ENCODE peak calls at places on chromosomes 7 and 10, in eight cellular contexts. I is WERI-Rb-1, R is K562, H is IMR-90, Y is GM06990, A is tibial nerve, V is HCT116, O is heart right ventricle. D is an unnamed sample.

GRCh38 chr7:41624818-41625217 is 78.1 kb downstream of the INHBA start:
- DNase-seq in I (no peak), R (no peak), H (peak; percentile 69), Y (no peak), A (peak; percentile 20), V (no peak), O (no peak), D (no peak)

GRCh38 chr7:33671521-33672262 is 233.6 kb upstream of the BMPER start:
- DNase-seq in I (no peak), R (no peak), H (no peak), Y (no peak), A (no peak), V (no peak), O (no peak), D (no peak)

GRCh38 chr7:139853576-139854511 is 24.8 kb downstream of the TBXAS1 start:
- DNase-seq in I (peak; percentile 63), R (no peak), H (peak; percentile 83), Y (no peak), A (peak; percentile 88), V (no peak), O (no peak), D (no peak)

GRCh38 chr10:70418229-70418628 is 14.3 kb downstream of the EIF4EBP2 start:
- DNase-seq in I (no peak), R (no peak), H (peak; percentile 94), Y (no peak), A (no peak), V (no peak), O (no peak), D (no peak)

GRCh38 chr7:83130623-83131545 is 31.8 kb downstream of the PCLO start:
- DNase-seq in I (no peak), R (no peak), H (no peak), Y (no peak), A (no peak), V (no peak), O (no peak), D (no peak)

GRCh38 chr7:73342645-73343044 is 14.7 kb downstream of the FKBP6 start:
- DNase-seq in I (no peak), R (no peak), H (peak; percentile 69), Y (no peak), A (peak; percentile 43), V (peak; percentile 29), O (peak; percentile 16), D (peak; percentile 35)

GRCh38 chr10:43524434-43525247 is 49.8 kb downstream of the ZNF239 start:
- DNase-seq in I (no peak), R (no peak), H (no peak), Y (no peak), A (no peak), V (no peak), O (no peak), D (no peak)

GRCh38 chr7:2932761-2933251 is 88.7 kb upstream of the GNA12 start:
- DNase-seq in I (peak; percentile 42), R (no peak), H (no peak), Y (no peak), A (no peak), V (no peak), O (no peak), D (peak; percentile 34)

GRCh38 chr7:135238112-135238744 is 4.6 kb downstream of the STRA8 start:
- DNase-seq in I (no peak), R (peak; percentile 92), H (no peak), Y (no peak), A (no peak), V (peak; percentile 44), O (no peak), D (peak; percentile 39)

GRCh38 chr7:70893985-70894722 is 237.8 kb upstream of the GALNT17 start:
- DNase-seq in I (no peak), R (no peak), H (no peak), Y (no peak), A (no peak), V (no peak), O (no peak), D (no peak)

GRCh38 chr10:14834588-14834987 is 3.2 kb downstream of the CDNF start:
- DNase-seq in I (no peak), R (no peak), H (no peak), Y (no peak), A (no peak), V (no peak), O (no peak), D (no peak)

GRCh38 chr7:54858008-54858692 is 99.1 kb upstream of the SEC61G start:
- DNase-seq in I (no peak), R (no peak), H (no peak), Y (no peak), A (no peak), V (no peak), O (no peak), D (no peak)

GRCh38 chr10:27242951-27243551 is 2.5 kb upstream of the ACBD5 start:
- DNase-seq in I (peak; percentile 33), R (no peak), H (peak; percentile 82), Y (peak; percentile 69), A (peak; percentile 56), V (peak; percentile 65), O (peak; percentile 76), D (peak; percentile 60)

GRCh38 chr10:123571978-123572377 is 94.2 kb upstream of the GPR26 start:
- DNase-seq in I (no peak), R (no peak), H (no peak), Y (no peak), A (no peak), V (no peak), O (no peak), D (no peak)

GRCh38 chr10:117653170-117653515 is 110.6 kb downstream of the EMX2 start:
- DNase-seq in I (no peak), R (no peak), H (peak; percentile 60), Y (peak; percentile 64), A (no peak), V (peak; percentile 83), O (no peak), D (no peak)

GRCh38 chr10:93334181-93334580 is 148.0 kb downstream of the MYOF start:
- DNase-seq in I (no peak), R (no peak), H (no peak), Y (no peak), A (no peak), V (no peak), O (no peak), D (no peak)

GRCh38 chr10:93334901-93335312 is 147.2 kb downstream of the MYOF start:
- DNase-seq in I (no peak), R (no peak), H (peak; percentile 41), Y (no peak), A (no peak), V (peak; percentile 83), O (no peak), D (no peak)

GRCh38 chr10:93336678-93337077 is 145.5 kb downstream of the MYOF start:
- DNase-seq in I (no peak), R (no peak), H (no peak), Y (no peak), A (no peak), V (no peak), O (no peak), D (no peak)

GRCh38 chr10:93337309-93337721 is 144.8 kb downstream of the MYOF start:
- DNase-seq in I (no peak), R (no peak), H (no peak), Y (no peak), A (no peak), V (no peak), O (no peak), D (no peak)

DNA sequence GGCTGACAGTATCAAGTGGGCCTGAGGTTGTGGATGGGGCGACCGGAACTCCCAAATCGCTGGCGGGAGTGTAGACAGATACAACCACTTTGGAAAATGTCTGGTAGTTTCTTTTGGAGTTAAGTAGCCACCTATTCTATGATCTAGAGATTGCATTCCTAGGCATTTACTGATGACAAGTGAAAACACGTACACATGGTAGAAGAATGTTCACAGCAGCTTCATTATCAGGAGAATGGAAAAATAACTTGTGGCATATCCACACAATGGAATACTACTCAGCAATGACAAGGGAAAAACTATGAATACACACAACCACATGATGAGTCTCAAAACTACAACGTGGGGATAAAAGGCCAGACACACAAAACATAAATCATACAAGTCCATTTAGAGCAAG is 146.0 kb downstream of the MYOF start:
- DNase-seq in I (no peak), R (no peak), H (no peak), Y (no peak), A (no peak), V (no peak), O (no peak), D (no peak)
- H3K36me3 ChIP-seq in I (no peaks in the 10 kb centered on the region), R (no peaks in the 10 kb centered on the region), H (peaks cover 67% of the 10 kb centered on the region), Y (no peaks in the 10 kb centered on the region), A (no peaks in the 10 kb centered on the region), V (peaks cover 66% of the 10 kb centered on the region), O (peaks cover 5% of the 10 kb centered on the region), D (no peaks in the 10 kb centered on the region)

GRCh38 chr7:36084485-36085091 is 68.5 kb upstream of the EEPD1 start:
- DNase-seq in I (peak; percentile 81), R (peak; percentile 48), H (peak; percentile 41), Y (no peak), A (no peak), V (peak; percentile 52), O (peak; percentile 32), D (peak; percentile 68)

GRCh38 chr7:36082216-36082615 is 70.8 kb upstream of the EEPD1 start:
- DNase-seq in I (no peak), R (no peak), H (no peak), Y (no peak), A (no peak), V (no peak), O (no peak), D (no peak)

GRCh38 chr7:36083626-36084380 is 69.3 kb upstream of the EEPD1 start:
- DNase-seq in I (no peak), R (no peak), H (no peak), Y (no peak), A (no peak), V (no peak), O (no peak), D (no peak)

GRCh38 chr7:36080843-36081242 is 72.2 kb upstream of the EEPD1 start:
- DNase-seq in I (no peak), R (no peak), H (no peak), Y (no peak), A (no peak), V (no peak), O (no peak), D (no peak)

GRCh38 chr7:36082910-36083309 is 70.1 kb upstream of the EEPD1 start:
- DNase-seq in I (peak; percentile 17), R (peak; percentile 33), H (no peak), Y (no peak), A (no peak), V (no peak), O (no peak), D (peak; percentile 38)
- TF ChIP-seq CTCF in I (peak; percentile 15), R (peak; percentile 12), H (no peak), Y (no peak), A (no peak), V (peak; percentile 45), O (no peak), D (peak; percentile 21)

GRCh38 chr10:92550924-92551323 is 23.0 kb downstream of the IDE start:
- DNase-seq in I (no peak), R (no peak), H (no peak), Y (no peak), A (no peak), V (no peak), O (no peak), D (no peak)
- H3K36me3 ChIP-seq in I (peaks cover 20% of the 10 kb centered on the region), R (peaks cover 38% of the 10 kb centered on the region), H (peaks cover 9% of the 10 kb centered on the region), Y (peaks cover 3% of the 10 kb centered on the region), A (no peaks in the 10 kb centered on the region), V (peaks cover 22% of the 10 kb centered on the region), O (peaks cover 17% of the 10 kb centered on the region), D (peaks cover 12% of the 10 kb centered on the region)

DNA sequence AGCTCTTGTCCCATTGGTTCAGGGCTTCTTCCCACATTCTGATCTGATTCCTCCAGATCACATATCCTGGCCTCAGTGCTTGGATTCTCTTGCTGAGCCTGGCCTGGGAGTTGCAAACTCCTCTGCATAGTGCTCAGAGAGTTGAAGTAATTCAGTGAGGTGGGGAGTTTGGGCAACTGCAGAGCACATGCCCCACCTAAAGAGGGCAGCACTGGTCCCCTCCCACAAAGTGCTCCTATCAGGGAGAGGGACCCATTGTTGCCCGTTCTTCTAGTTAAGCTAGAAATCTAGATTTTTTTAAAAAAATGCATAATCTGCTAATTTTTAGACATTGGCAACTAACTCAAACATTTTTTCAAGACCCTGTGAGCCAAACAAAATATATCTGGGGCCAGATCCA is 45.1 kb downstream of the CHN2 start:
- DNase-seq in I (no peak), R (peak; percentile 50), H (no peak), Y (no peak), A (no peak), V (no peak), O (no peak), D (no peak)
- TF ChIP-seq CTCF in I (peak; percentile 44), R (peak; percentile 54), H (no peak), Y (peak; percentile 61), A (peak; percentile 23), V (peak; percentile 72), O (peak; percentile 39), D (peak; percentile 46)

D was measured in BE2C.